ENCODE peak calls at places on chromosomes 13 and 19, in seven cellular contexts. One of them, this sample, is unnamed.

GRCh38 chr13:19171563-19171962 is 10.1 kb downstream of the TUBA3C start:
- DNase-seq in transverse colon: no peak
- DNase-seq in spleen: no peak
- DNase-seq in SK-N-SH: no peak
- DNase-seq in H1: no peak
- DNase-seq in GM23338: no peak
- DNase-seq in HCT116: no peak
- DNase-seq in this sample: no peak

GRCh38 chr19:44554641-44555246 is 25.3 kb upstream of the CEACAM20 start:
- DNase-seq in SK-N-SH: no peak
- DNase-seq in HCT116: no peak
- DNase-seq in H1: no peak
- DNase-seq in spleen: no peak
- DNase-seq in transverse colon: no peak
- DNase-seq in GM23338: no peak
- DNase-seq in this sample: no peak

GRCh38 chr13:110676057-110676510 is 29.8 kb downstream of the CARS2 start:
- DNase-seq in transverse colon: peak; percentile 63
- DNase-seq in spleen: peak; percentile 93
- DNase-seq in SK-N-SH: no peak
- DNase-seq in H1: no peak
- DNase-seq in GM23338: no peak
- DNase-seq in HCT116: no peak
- DNase-seq in this sample: no peak

GRCh38 chr13:47220453-47221150 is 323.7 kb upstream of the HTR2A start:
- DNase-seq in HCT116: no peak
- DNase-seq in H1: no peak
- DNase-seq in spleen: no peak
- DNase-seq in GM23338: peak; percentile 17
- DNase-seq in SK-N-SH: no peak
- DNase-seq in transverse colon: no peak
- DNase-seq in this sample: no peak

GRCh38 chr13:73220966-73221720 is 162.3 kb downstream of the KLF5 start:
- DNase-seq in spleen: no peak
- DNase-seq in SK-N-SH: no peak
- DNase-seq in H1: no peak
- DNase-seq in GM23338: no peak
- DNase-seq in HCT116: no peak
- DNase-seq in transverse colon: peak; percentile 39
- DNase-seq in this sample: no peak

GRCh38 chr13:50910483-50910805 is 853 bp downstream of the RNASEH2B start:
- DNase-seq in H1: peak; percentile 63
- DNase-seq in SK-N-SH: peak; percentile 73
- DNase-seq in HCT116: peak; percentile 27
- DNase-seq in GM23338: peak; percentile 68
- DNase-seq in transverse colon: no peak
- DNase-seq in spleen: no peak
- DNase-seq in this sample: no peak

GRCh38 chr13:98232456-98232855 is 55.4 kb upstream of the RNF113B start:
- DNase-seq in GM23338: no peak
- DNase-seq in spleen: no peak
- DNase-seq in transverse colon: no peak
- DNase-seq in H1: no peak
- DNase-seq in SK-N-SH: no peak
- DNase-seq in HCT116: no peak
- DNase-seq in this sample: no peak

GRCh38 chr19:925912-926594 is at the start of gene ARID3A:
- DNase-seq in HCT116: no peak
- DNase-seq in SK-N-SH: peak; percentile 88
- DNase-seq in GM23338: no peak
- DNase-seq in transverse colon: peak; percentile 71
- DNase-seq in H1: no peak
- DNase-seq in spleen: peak; percentile 91
- DNase-seq in this sample: no peak

GRCh38 chr13:30898721-30899188 is 7.3 kb upstream of the MEDAG start:
- DNase-seq in GM23338: no peak
- DNase-seq in H1: no peak
- DNase-seq in transverse colon: no peak
- DNase-seq in spleen: no peak
- DNase-seq in SK-N-SH: no peak
- DNase-seq in HCT116: no peak
- DNase-seq in this sample: no peak

GRCh38 chr13:31749929-31750328 is 10.6 kb downstream of the RXFP2 start:
- DNase-seq in GM23338: no peak
- DNase-seq in transverse colon: no peak
- DNase-seq in HCT116: no peak
- DNase-seq in SK-N-SH: no peak
- DNase-seq in spleen: no peak
- DNase-seq in H1: no peak
- DNase-seq in this sample: no peak

GRCh38 chr13:92512852-92513251 is 713.8 kb upstream of the GPC6 start:
- DNase-seq in SK-N-SH: no peak
- DNase-seq in GM23338: no peak
- DNase-seq in transverse colon: no peak
- DNase-seq in H1: no peak
- DNase-seq in HCT116: no peak
- DNase-seq in spleen: no peak
- DNase-seq in this sample: no peak

GRCh38 chr19:33500586-33500985 is 21.0 kb downstream of the PEPD start:
- DNase-seq in HCT116: no peak
- DNase-seq in H1: no peak
- DNase-seq in spleen: peak; percentile 66
- DNase-seq in SK-N-SH: no peak
- DNase-seq in GM23338: no peak
- DNase-seq in transverse colon: no peak
- DNase-seq in this sample: no peak

GRCh38 chr13:20779405-20779804 is 5.6 kb upstream of the EEF1AKMT1 start:
- DNase-seq in transverse colon: no peak
- DNase-seq in SK-N-SH: no peak
- DNase-seq in HCT116: no peak
- DNase-seq in GM23338: peak; percentile 37
- DNase-seq in spleen: no peak
- DNase-seq in H1: no peak
- DNase-seq in this sample: no peak

GRCh38 chr19:48466571-48467325 is 2.4 kb upstream of the CYTH2 start:
- DNase-seq in H1: no peak
- DNase-seq in transverse colon: no peak
- DNase-seq in SK-N-SH: peak; percentile 19
- DNase-seq in HCT116: no peak
- DNase-seq in GM23338: no peak
- DNase-seq in spleen: no peak
- DNase-seq in this sample: no peak

GRCh38 chr19:18291590-18292459 is 10.4 kb upstream of the JUND start:
- DNase-seq in HCT116: no peak
- DNase-seq in GM23338: peak; percentile 86
- DNase-seq in spleen: peak; percentile 98
- DNase-seq in SK-N-SH: peak; percentile 89
- DNase-seq in transverse colon: peak; percentile 90
- DNase-seq in H1: peak; percentile 88
- DNase-seq in this sample: no peak

GRCh38 chr13:90448466-90449037 is 898.9 kb upstream of the MIR17HG start:
- DNase-seq in HCT116: no peak
- DNase-seq in spleen: no peak
- DNase-seq in SK-N-SH: no peak
- DNase-seq in GM23338: no peak
- DNase-seq in H1: no peak
- DNase-seq in transverse colon: no peak
- DNase-seq in this sample: no peak

GRCh38 chr13:58855283-58855682 is 1223.7 kb downstream of the PCDH17 start:
- DNase-seq in spleen: no peak
- DNase-seq in GM23338: no peak
- DNase-seq in SK-N-SH: no peak
- DNase-seq in H1: no peak
- DNase-seq in transverse colon: no peak
- DNase-seq in HCT116: no peak
- DNase-seq in this sample: no peak

GRCh38 chr13:49584771-49585182 is 581 bp downstream of the RCBTB1 start:
- DNase-seq in transverse colon: no peak
- DNase-seq in H1: no peak
- DNase-seq in spleen: no peak
- DNase-seq in HCT116: no peak
- DNase-seq in GM23338: peak; percentile 31
- DNase-seq in SK-N-SH: no peak
- DNase-seq in this sample: no peak

GRCh38 chr13:104949840-104950805 is 1585.3 kb downstream of the EFNB2 start:
- DNase-seq in transverse colon: no peak
- DNase-seq in HCT116: no peak
- DNase-seq in GM23338: no peak
- DNase-seq in SK-N-SH: no peak
- DNase-seq in spleen: no peak
- DNase-seq in H1: no peak
- DNase-seq in this sample: no peak

GRCh38 chr13:104953588-104953987 is 1581.9 kb downstream of the EFNB2 start:
- DNase-seq in HCT116: no peak
- DNase-seq in spleen: no peak
- DNase-seq in H1: no peak
- DNase-seq in GM23338: no peak
- DNase-seq in SK-N-SH: peak; percentile 14
- DNase-seq in transverse colon: no peak
- DNase-seq in this sample: no peak

DNA sequence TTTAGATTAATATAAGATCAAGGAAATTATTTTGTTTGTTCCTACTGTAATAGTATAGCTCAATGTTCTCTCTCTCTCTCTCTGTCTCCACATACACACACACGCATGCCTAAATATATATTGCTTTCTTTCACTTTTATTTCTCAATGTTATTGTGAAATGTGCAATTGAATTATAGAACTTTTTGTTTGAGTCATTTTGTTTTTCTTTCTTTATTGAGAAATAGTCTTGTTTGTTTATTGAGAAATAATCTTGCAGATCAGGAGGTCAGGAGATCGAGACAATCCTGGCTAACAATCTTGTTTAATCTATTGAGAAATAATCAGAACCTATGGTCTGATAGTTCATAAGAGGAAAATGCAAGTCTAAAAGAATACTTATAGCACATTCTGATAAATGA is 1581.3 kb downstream of the EFNB2 start:
- DNase-seq in SK-N-SH: no peak
- DNase-seq in H1: no peak
- DNase-seq in transverse colon: no peak
- DNase-seq in GM23338: no peak
- DNase-seq in HCT116: no peak
- DNase-seq in spleen: no peak
- DNase-seq in this sample: no peak
- TF ChIP-seq POLR2AphosphoS5 in SK-N-SH: no peak
- TF ChIP-seq POLR2AphosphoS5 in H1: no peak
- TF ChIP-seq POLR2AphosphoS5 in transverse colon: no peak
- TF ChIP-seq POLR2AphosphoS5 in GM23338: no peak
- TF ChIP-seq POLR2AphosphoS5 in HCT116: no peak
- TF ChIP-seq POLR2AphosphoS5 in spleen: no peak
- TF ChIP-seq POLR2AphosphoS5 in this sample: no peak

GRCh38 chr13:22195726-22196125 is 524.9 kb downstream of the FGF9 start:
- DNase-seq in H1: no peak
- DNase-seq in HCT116: no peak
- DNase-seq in SK-N-SH: no peak
- DNase-seq in GM23338: no peak
- DNase-seq in spleen: no peak
- DNase-seq in transverse colon: no peak
- DNase-seq in this sample: no peak

GRCh38 chr13:22200469-22200868 is 529.6 kb downstream of the FGF9 start:
- DNase-seq in HCT116: no peak
- DNase-seq in transverse colon: no peak
- DNase-seq in GM23338: no peak
- DNase-seq in spleen: no peak
- DNase-seq in H1: no peak
- DNase-seq in SK-N-SH: no peak
- DNase-seq in this sample: no peak

GRCh38 chr13:22196777-22197176 is 525.9 kb downstream of the FGF9 start:
- DNase-seq in SK-N-SH: no peak
- DNase-seq in HCT116: no peak
- DNase-seq in H1: no peak
- DNase-seq in spleen: no peak
- DNase-seq in transverse colon: no peak
- DNase-seq in GM23338: peak; percentile 18
- DNase-seq in this sample: no peak

GRCh38 chr13:22198656-22199217 is 527.9 kb downstream of the FGF9 start:
- DNase-seq in SK-N-SH: no peak
- DNase-seq in spleen: no peak
- DNase-seq in transverse colon: no peak
- DNase-seq in H1: no peak
- DNase-seq in GM23338: peak; percentile 18
- DNase-seq in HCT116: no peak
- DNase-seq in this sample: no peak

GRCh38 chr13:22198001-22198400 is 527.1 kb downstream of the FGF9 start:
- DNase-seq in H1: no peak
- DNase-seq in SK-N-SH: no peak
- DNase-seq in transverse colon: peak; percentile 23
- DNase-seq in GM23338: no peak
- DNase-seq in HCT116: no peak
- DNase-seq in spleen: no peak
- DNase-seq in this sample: no peak
- TF ChIP-seq POLR2AphosphoS5 in H1: no peak
- TF ChIP-seq POLR2AphosphoS5 in SK-N-SH: no peak
- TF ChIP-seq POLR2AphosphoS5 in transverse colon: no peak
- TF ChIP-seq POLR2AphosphoS5 in GM23338: no peak
- TF ChIP-seq POLR2AphosphoS5 in HCT116: no peak
- TF ChIP-seq POLR2AphosphoS5 in spleen: no peak
- TF ChIP-seq POLR2AphosphoS5 in this sample: no peak

DNA sequence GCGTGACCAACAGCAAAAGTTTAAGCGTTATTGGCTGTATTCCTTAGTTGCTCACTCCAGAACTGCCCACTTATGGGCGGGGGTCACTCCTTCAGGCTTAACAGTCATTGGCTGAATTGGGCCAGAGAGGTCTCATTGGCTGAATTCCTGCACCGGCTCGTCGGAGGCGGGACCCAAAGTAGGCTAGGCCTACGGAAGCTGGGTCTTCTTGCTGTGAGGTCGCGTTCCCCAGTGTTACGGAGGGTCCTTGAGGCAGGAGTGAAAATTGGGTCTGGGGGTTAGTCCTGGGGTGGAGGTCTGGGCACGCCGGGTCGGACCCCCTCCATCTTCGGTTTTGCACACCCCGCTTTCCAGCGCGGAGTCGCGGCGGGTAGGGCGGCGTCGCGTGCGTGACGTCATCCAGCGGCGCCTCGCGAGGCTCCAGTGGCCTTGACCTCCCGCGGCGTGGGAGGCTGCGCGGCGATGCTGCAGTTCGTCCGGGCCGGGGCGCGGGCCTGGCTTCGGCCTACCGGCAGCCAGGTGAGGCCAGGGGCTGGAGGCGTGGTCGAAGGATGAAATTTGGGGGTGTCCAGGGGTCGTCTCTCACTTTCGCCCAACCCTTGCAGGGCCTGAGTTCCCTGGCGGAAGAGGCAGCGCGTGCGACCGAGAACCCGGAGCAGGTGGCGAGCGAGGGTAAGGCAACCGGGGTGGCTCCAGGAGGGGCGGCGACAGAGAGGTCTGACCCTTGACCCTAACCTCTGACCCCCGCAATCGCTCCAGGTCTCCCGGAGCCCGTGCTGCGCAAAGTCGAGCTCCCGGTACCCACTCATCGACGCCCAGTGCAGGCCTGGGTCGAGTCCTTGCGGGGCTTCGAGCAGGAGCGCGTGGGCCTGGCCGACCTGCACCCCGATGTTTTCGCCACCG is at the start of gene MRPL4:
- DNase-seq in H1: peak; percentile 97
- DNase-seq in SK-N-SH: peak; percentile 94
- DNase-seq in transverse colon: peak; percentile 96
- DNase-seq in HCT116: peak; percentile 97
- DNase-seq in spleen: peak; percentile 97
- DNase-seq in GM23338: peak; percentile 99
- DNase-seq in this sample: peak; percentile 95
- TF ChIP-seq POLR2AphosphoS5 in H1: peak; percentile 68
- TF ChIP-seq POLR2AphosphoS5 in SK-N-SH: peak; percentile 85
- TF ChIP-seq POLR2AphosphoS5 in transverse colon: peak; percentile 92
- TF ChIP-seq POLR2AphosphoS5 in HCT116: peak; percentile 67
- TF ChIP-seq POLR2AphosphoS5 in spleen: peak; percentile 96
- TF ChIP-seq POLR2AphosphoS5 in GM23338: peak; percentile 89
- TF ChIP-seq POLR2AphosphoS5 in this sample: peak; percentile 84

GRCh38 chr13:109130093-109130835 is 500.9 kb downstream of the MYO16 start:
- DNase-seq in spleen: no peak
- DNase-seq in H1: no peak
- DNase-seq in SK-N-SH: no peak
- DNase-seq in transverse colon: no peak
- DNase-seq in HCT116: no peak
- DNase-seq in GM23338: no peak
- DNase-seq in this sample: no peak
- TF ChIP-seq POLR2AphosphoS5 in spleen: no peak
- TF ChIP-seq POLR2AphosphoS5 in H1: no peak
- TF ChIP-seq POLR2AphosphoS5 in SK-N-SH: no peak
- TF ChIP-seq POLR2AphosphoS5 in transverse colon: no peak
- TF ChIP-seq POLR2AphosphoS5 in HCT116: no peak
- TF ChIP-seq POLR2AphosphoS5 in GM23338: no peak
- TF ChIP-seq POLR2AphosphoS5 in this sample: no peak

This sample was measured in SK-N-MC.